ENCODE peak calls at places on chromosomes 6 and 20, in seven cellular contexts. One of them, this sample, is unnamed. For H3K4me1, the result is how much of the 10 kb centered on the place peaks cover.

GRCh38 chr6:43129434-43130194 is 41.5 kb upstream of the SRF start:
- DNase-seq in effector memory CD4-positive, alpha-beta T cell: no peak
- DNase-seq in small intestine: peak
- DNase-seq in GM23338: peak
- DNase-seq in osteoblast: peak
- DNase-seq in colonic mucosa: peak
- DNase-seq in mesendoderm: peak
- DNase-seq in this sample: no peak

GRCh38 chr6:53920881-53921280 is 126.1 kb downstream of the LRRC1 start:
- DNase-seq in effector memory CD4-positive, alpha-beta T cell: no peak
- DNase-seq in small intestine: no peak
- DNase-seq in GM23338: no peak
- DNase-seq in osteoblast: no peak
- DNase-seq in colonic mucosa: no peak
- DNase-seq in mesendoderm: no peak
- DNase-seq in this sample: no peak

GRCh38 chr6:157813757-157814455 is 9.1 kb upstream of the SNX9 start:
- DNase-seq in effector memory CD4-positive, alpha-beta T cell: no peak
- DNase-seq in small intestine: no peak
- DNase-seq in GM23338: no peak
- DNase-seq in osteoblast: peak
- DNase-seq in colonic mucosa: no peak
- DNase-seq in mesendoderm: no peak
- DNase-seq in this sample: no peak

GRCh38 chr6:52545844-52546119 is 31.1 kb downstream of the TRAM2 start:
- DNase-seq in effector memory CD4-positive, alpha-beta T cell: no peak
- DNase-seq in small intestine: no peak
- DNase-seq in GM23338: no peak
- DNase-seq in osteoblast: no peak
- DNase-seq in colonic mucosa: no peak
- DNase-seq in mesendoderm: no peak
- DNase-seq in this sample: no peak

GRCh38 chr6:77040566-77041195 is 422.6 kb downstream of the HTR1B start:
- DNase-seq in effector memory CD4-positive, alpha-beta T cell: no peak
- DNase-seq in small intestine: no peak
- DNase-seq in GM23338: no peak
- DNase-seq in osteoblast: no peak
- DNase-seq in colonic mucosa: no peak
- DNase-seq in mesendoderm: no peak
- DNase-seq in this sample: no peak

GRCh38 chr20:57826731-57827287 is 117.0 kb upstream of the PMEPA1 start:
- DNase-seq in effector memory CD4-positive, alpha-beta T cell: no peak
- DNase-seq in small intestine: no peak
- DNase-seq in GM23338: no peak
- DNase-seq in osteoblast: no peak
- DNase-seq in colonic mucosa: no peak
- DNase-seq in mesendoderm: no peak
- DNase-seq in this sample: no peak

GRCh38 chr6:134683783-134684765 is 265.8 kb downstream of the ALDH8A1 start:
- DNase-seq in effector memory CD4-positive, alpha-beta T cell: no peak
- DNase-seq in small intestine: no peak
- DNase-seq in GM23338: no peak
- DNase-seq in osteoblast: peak
- DNase-seq in colonic mucosa: no peak
- DNase-seq in mesendoderm: no peak
- DNase-seq in this sample: no peak

GRCh38 chr6:115885636-115886366 is 174.9 kb downstream of the FRK start:
- DNase-seq in effector memory CD4-positive, alpha-beta T cell: no peak
- DNase-seq in small intestine: no peak
- DNase-seq in GM23338: no peak
- DNase-seq in osteoblast: no peak
- DNase-seq in colonic mucosa: no peak
- DNase-seq in mesendoderm: no peak
- DNase-seq in this sample: no peak

GRCh38 chr6:156980515-156980914 is 203.3 kb downstream of the ARID1B start:
- DNase-seq in effector memory CD4-positive, alpha-beta T cell: no peak
- DNase-seq in small intestine: no peak
- DNase-seq in GM23338: no peak
- DNase-seq in osteoblast: no peak
- DNase-seq in colonic mucosa: no peak
- DNase-seq in mesendoderm: peak
- DNase-seq in this sample: no peak

GRCh38 chr6:96014846-96015245 is 928 bp upstream of the FUT9 start:
- DNase-seq in effector memory CD4-positive, alpha-beta T cell: no peak
- DNase-seq in small intestine: no peak
- DNase-seq in GM23338: peak
- DNase-seq in osteoblast: no peak
- DNase-seq in colonic mucosa: no peak
- DNase-seq in mesendoderm: no peak
- DNase-seq in this sample: no peak

GRCh38 chr20:16475225-16475624 is 98.0 kb downstream of the KIF16B start:
- DNase-seq in effector memory CD4-positive, alpha-beta T cell: no peak
- DNase-seq in small intestine: peak
- DNase-seq in GM23338: peak
- DNase-seq in osteoblast: no peak
- DNase-seq in colonic mucosa: no peak
- DNase-seq in mesendoderm: no peak
- DNase-seq in this sample: no peak

GRCh38 chr6:7726416-7727149 is 684 bp downstream of the BMP6 start:
- DNase-seq in effector memory CD4-positive, alpha-beta T cell: no peak
- DNase-seq in small intestine: no peak
- DNase-seq in GM23338: peak
- DNase-seq in osteoblast: peak
- DNase-seq in colonic mucosa: no peak
- DNase-seq in mesendoderm: peak
- DNase-seq in this sample: no peak

GRCh38 chr6:111805511-111806181 is 67.6 kb downstream of the FYN start:
- DNase-seq in effector memory CD4-positive, alpha-beta T cell: no peak
- DNase-seq in small intestine: no peak
- DNase-seq in GM23338: no peak
- DNase-seq in osteoblast: no peak
- DNase-seq in colonic mucosa: no peak
- DNase-seq in mesendoderm: no peak
- DNase-seq in this sample: no peak

GRCh38 chr6:87078983-87079616 is 15.8 kb downstream of the CGA start:
- DNase-seq in effector memory CD4-positive, alpha-beta T cell: no peak
- DNase-seq in small intestine: peak
- DNase-seq in GM23338: peak
- DNase-seq in osteoblast: peak
- DNase-seq in colonic mucosa: peak
- DNase-seq in mesendoderm: peak
- DNase-seq in this sample: peak

GRCh38 chr6:123091091-123091895 is 95.3 kb downstream of the CLVS2 start:
- DNase-seq in effector memory CD4-positive, alpha-beta T cell: no peak
- DNase-seq in small intestine: peak
- DNase-seq in GM23338: no peak
- DNase-seq in osteoblast: peak
- DNase-seq in colonic mucosa: no peak
- DNase-seq in mesendoderm: no peak
- DNase-seq in this sample: no peak

GRCh38 chr6:18501313-18502013 is 114.3 kb downstream of the RNF144B start:
- DNase-seq in effector memory CD4-positive, alpha-beta T cell: no peak
- DNase-seq in small intestine: no peak
- DNase-seq in GM23338: no peak
- DNase-seq in osteoblast: no peak
- DNase-seq in colonic mucosa: peak
- DNase-seq in mesendoderm: no peak
- DNase-seq in this sample: peak

GRCh38 chr20:19210426-19211155 is 1.9 kb upstream of the SLC24A3 start:
- DNase-seq in effector memory CD4-positive, alpha-beta T cell: no peak
- DNase-seq in small intestine: no peak
- DNase-seq in GM23338: no peak
- DNase-seq in osteoblast: no peak
- DNase-seq in colonic mucosa: no peak
- DNase-seq in mesendoderm: no peak
- DNase-seq in this sample: no peak

GRCh38 chr6:93222071-93222851 is 197.1 kb downstream of the EPHA7 start:
- DNase-seq in effector memory CD4-positive, alpha-beta T cell: no peak
- DNase-seq in small intestine: no peak
- DNase-seq in GM23338: no peak
- DNase-seq in osteoblast: no peak
- DNase-seq in colonic mucosa: no peak
- DNase-seq in mesendoderm: peak
- DNase-seq in this sample: no peak

GRCh38 chr6:11236351-11236750 is 3.9 kb upstream of the NEDD9 start:
- DNase-seq in effector memory CD4-positive, alpha-beta T cell: peak
- DNase-seq in small intestine: peak
- DNase-seq in GM23338: no peak
- DNase-seq in osteoblast: peak
- DNase-seq in colonic mucosa: no peak
- DNase-seq in mesendoderm: no peak
- DNase-seq in this sample: no peak

GRCh38 chr20:17875981-17876385 is 92.6 kb downstream of the SNX5 start:
- DNase-seq in effector memory CD4-positive, alpha-beta T cell: no peak
- DNase-seq in small intestine: no peak
- DNase-seq in GM23338: peak
- DNase-seq in osteoblast: peak
- DNase-seq in colonic mucosa: no peak
- DNase-seq in mesendoderm: peak
- DNase-seq in this sample: no peak

GRCh38 chr6:32327103-32327502 is 44.6 kb downstream of the TSBP1 start:
- DNase-seq in effector memory CD4-positive, alpha-beta T cell: no peak
- DNase-seq in small intestine: no peak
- DNase-seq in GM23338: no peak
- DNase-seq in osteoblast: no peak
- DNase-seq in colonic mucosa: no peak
- DNase-seq in mesendoderm: no peak
- DNase-seq in this sample: no peak

GRCh38 chr20:16708590-16708989 is 21.2 kb upstream of the SNRPB2 start:
- DNase-seq in effector memory CD4-positive, alpha-beta T cell: no peak
- DNase-seq in small intestine: no peak
- DNase-seq in GM23338: no peak
- DNase-seq in osteoblast: no peak
- DNase-seq in colonic mucosa: no peak
- DNase-seq in mesendoderm: no peak
- DNase-seq in this sample: no peak

GRCh38 chr20:23995905-23996666 is 7.5 kb upstream of the GGTLC1 start:
- DNase-seq in effector memory CD4-positive, alpha-beta T cell: peak
- DNase-seq in small intestine: peak
- DNase-seq in GM23338: peak
- DNase-seq in osteoblast: peak
- DNase-seq in colonic mucosa: peak
- DNase-seq in mesendoderm: peak
- DNase-seq in this sample: peak

GRCh38 chr6:143902827-143903226 is 38.6 kb downstream of the ZC2HC1B start:
- DNase-seq in effector memory CD4-positive, alpha-beta T cell: no peak
- DNase-seq in small intestine: no peak
- DNase-seq in GM23338: no peak
- DNase-seq in osteoblast: peak
- DNase-seq in colonic mucosa: no peak
- DNase-seq in mesendoderm: peak
- DNase-seq in this sample: no peak

GRCh38 chr6:143896096-143896880 is 32.0 kb downstream of the ZC2HC1B start:
- DNase-seq in effector memory CD4-positive, alpha-beta T cell: no peak
- DNase-seq in small intestine: peak
- DNase-seq in GM23338: no peak
- DNase-seq in osteoblast: peak
- DNase-seq in colonic mucosa: peak
- DNase-seq in mesendoderm: peak
- DNase-seq in this sample: no peak

GRCh38 chr6:143900358-143900757 is 36.1 kb downstream of the ZC2HC1B start:
- DNase-seq in effector memory CD4-positive, alpha-beta T cell: no peak
- DNase-seq in small intestine: no peak
- DNase-seq in GM23338: no peak
- DNase-seq in osteoblast: no peak
- DNase-seq in colonic mucosa: no peak
- DNase-seq in mesendoderm: no peak
- DNase-seq in this sample: no peak

GRCh38 chr6:143901885-143902708 is 37.8 kb downstream of the ZC2HC1B start:
- DNase-seq in effector memory CD4-positive, alpha-beta T cell: no peak
- DNase-seq in small intestine: no peak
- DNase-seq in GM23338: no peak
- DNase-seq in osteoblast: peak
- DNase-seq in colonic mucosa: peak
- DNase-seq in mesendoderm: peak
- DNase-seq in this sample: peak
- H3K4me1 ChIP-seq in effector memory CD4-positive, alpha-beta T cell: under half
- H3K4me1 ChIP-seq in small intestine: under half
- H3K4me1 ChIP-seq in GM23338: under half
- H3K4me1 ChIP-seq in osteoblast: under half
- H3K4me1 ChIP-seq in colonic mucosa: under half
- H3K4me1 ChIP-seq in mesendoderm: under half
- H3K4me1 ChIP-seq in this sample: under half

DNA sequence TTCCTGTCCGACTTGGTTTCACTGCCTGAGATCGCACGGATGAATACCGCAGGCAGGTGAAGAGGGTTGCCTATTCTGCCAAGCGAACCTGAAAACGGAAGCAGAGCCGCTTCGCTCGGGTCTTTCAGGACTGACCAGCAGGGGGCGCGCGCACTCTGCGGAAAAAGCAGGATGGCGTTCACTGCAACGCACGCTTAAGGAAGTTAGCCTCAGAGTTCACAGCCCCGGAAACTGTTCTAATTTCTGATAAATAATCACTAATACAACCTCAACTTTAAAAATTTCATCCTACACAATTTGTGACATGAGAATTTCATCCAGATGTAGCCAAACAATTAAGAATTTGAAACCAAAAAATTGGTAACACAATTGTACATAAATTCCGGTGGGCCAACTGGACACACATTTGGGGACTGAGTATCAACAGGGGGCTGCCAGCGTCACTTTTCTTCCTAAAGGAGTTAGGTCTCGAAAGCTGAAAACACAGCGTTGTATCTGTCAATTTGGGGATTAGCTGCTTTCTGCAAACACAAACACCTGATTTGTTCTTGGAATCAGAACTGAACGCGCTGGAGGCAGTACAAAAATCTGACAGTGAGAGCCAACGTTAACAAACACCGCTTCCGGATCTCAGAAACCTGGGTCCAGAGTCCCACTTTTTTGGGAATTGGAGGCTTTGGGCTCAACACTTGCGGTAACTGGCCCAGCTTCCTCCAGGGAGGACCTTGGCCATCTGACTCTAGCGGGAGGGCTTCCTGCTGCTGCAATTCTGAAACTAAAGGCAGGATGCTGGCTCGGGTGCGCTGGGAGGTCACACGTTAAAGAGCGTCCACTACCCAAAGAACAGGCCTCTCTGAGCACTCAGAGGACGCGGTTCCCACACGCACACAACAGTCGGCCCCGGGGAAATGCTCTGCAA is 8.8 kb downstream of the PXDC1 start:
- DNase-seq in effector memory CD4-positive, alpha-beta T cell: peak
- DNase-seq in small intestine: peak
- DNase-seq in GM23338: peak
- DNase-seq in osteoblast: peak
- DNase-seq in colonic mucosa: peak
- DNase-seq in mesendoderm: peak
- DNase-seq in this sample: peak
- H3K4me3 ChIP-seq in effector memory CD4-positive, alpha-beta T cell: no peak
- H3K4me3 ChIP-seq in small intestine: no peak
- H3K4me3 ChIP-seq in GM23338: no peak
- H3K4me3 ChIP-seq in osteoblast: peak
- H3K4me3 ChIP-seq in colonic mucosa: no peak
- H3K4me3 ChIP-seq in mesendoderm: no peak
- H3K4me3 ChIP-seq in this sample: no peak

GRCh38 chr20:38033330-38034107 is at the start of the genes RPRD1B and TTI1:
- DNase-seq in effector memory CD4-positive, alpha-beta T cell: peak
- DNase-seq in small intestine: peak
- DNase-seq in GM23338: peak
- DNase-seq in osteoblast: peak
- DNase-seq in colonic mucosa: peak
- DNase-seq in mesendoderm: peak
- DNase-seq in this sample: peak
- H3K4me1 ChIP-seq in effector memory CD4-positive, alpha-beta T cell: under half
- H3K4me1 ChIP-seq in small intestine: under half
- H3K4me1 ChIP-seq in GM23338: under half
- H3K4me1 ChIP-seq in osteoblast: under half
- H3K4me1 ChIP-seq in colonic mucosa: under half
- H3K4me1 ChIP-seq in mesendoderm: under half
- H3K4me1 ChIP-seq in this sample: under half

GRCh38 chr20:2692036-2692885 is at the start of gene EBF4:
- DNase-seq in effector memory CD4-positive, alpha-beta T cell: peak
- DNase-seq in small intestine: peak
- DNase-seq in GM23338: peak
- DNase-seq in osteoblast: peak
- DNase-seq in colonic mucosa: no peak
- DNase-seq in mesendoderm: peak
- DNase-seq in this sample: peak
- H3K4me3 ChIP-seq in effector memory CD4-positive, alpha-beta T cell: peak
- H3K4me3 ChIP-seq in small intestine: peak
- H3K4me3 ChIP-seq in GM23338: peak
- H3K4me3 ChIP-seq in osteoblast: peak
- H3K4me3 ChIP-seq in colonic mucosa: peak
- H3K4me3 ChIP-seq in mesendoderm: no peak
- H3K4me3 ChIP-seq in this sample: peak